ENCODE peak calls at places on chromosomes 16 and 17, in four cellular contexts. O is gastrocnemius medialis, E is breast epithelium, C is A673. S is an unnamed sample.

GRCh38 chr17:74245145-74245817 is 28.8 kb upstream of the DNAI2 start:
- DNase-seq in O (no peak), E (no peak), C (peak), S (no peak)

GRCh38 chr17:82013341-82013740 is 9.3 kb downstream of the CENPX start:
- DNase-seq in O (no peak), E (no peak), C (no peak), S (no peak)

GRCh38 chr17:35088647-35088910 is 25.1 kb upstream of the RFFL start:
- DNase-seq in O (no peak), E (peak), C (peak), S (no peak)

GRCh38 chr17:2796164-2797140 is at the start of gene RAP1GAP2:
- DNase-seq in O (peak), E (peak), C (no peak), S (no peak)

GRCh38 chr16:4806280-4806679 is 3.8 kb upstream of the ROGDI start:
- DNase-seq in O (no peak), E (no peak), C (no peak), S (no peak)

GRCh38 chr17:70767102-70767701 is 597.9 kb downstream of the KCNJ2 start:
- DNase-seq in O (no peak), E (no peak), C (peak), S (no peak)

GRCh38 chr17:72622661-72623433 is 469.6 kb downstream of the SLC39A11 start:
- DNase-seq in O (no peak), E (no peak), C (no peak), S (no peak)

GRCh38 chr17:57535652-57536018 is 209.5 kb downstream of the CCDC182 start:
- DNase-seq in O (no peak), E (no peak), C (no peak), S (no peak)

GRCh38 chr16:30957456-30958163 is at the start of gene SETD1A:
- DNase-seq in O (peak), E (peak), C (peak), S (no peak)

GRCh38 chr16:85757341-85757822 is 6.5 kb upstream of the C16orf74 start:
- DNase-seq in O (no peak), E (no peak), C (no peak), S (peak)

GRCh38 chr17:38616361-38616760 is 10.6 kb upstream of the SRCIN1 start:
- DNase-seq in O (no peak), E (no peak), C (no peak), S (no peak)

GRCh38 chr17:7462474-7463367 is 16.7 kb downstream of the ZBTB4 start:
- DNase-seq in O (no peak), E (no peak), C (no peak), S (no peak)

GRCh38 chr17:19387921-19388521 is 1.0 kb upstream of the MFAP4 start:
- DNase-seq in O (no peak), E (peak), C (peak), S (peak)

GRCh38 chr17:31722251-31723056 is 136.6 kb downstream of the COPRS start:
- DNase-seq in O (no peak), E (no peak), C (no peak), S (no peak)

GRCh38 chr17:7993972-7994589 is 8.3 kb upstream of the GUCY2D start:
- DNase-seq in O (no peak), E (no peak), C (no peak), S (no peak)

GRCh38 chr16:22161999-22162657 is at the start of gene SDR42E2:
- DNase-seq in O (no peak), E (no peak), C (no peak), S (no peak)

GRCh38 chr16:85306071-85306792 is 194.0 kb upstream of the CIBAR2 start:
- DNase-seq in O (peak), E (peak), C (no peak), S (peak)

GRCh38 chr16:64440421-64440831 is 681.4 kb downstream of the CDH11 start:
- DNase-seq in O (peak), E (no peak), C (no peak), S (peak)

GRCh38 chr16:28301154-28301553 is 8.8 kb downstream of the SBK1 start:
- DNase-seq in O (peak), E (no peak), C (no peak), S (no peak)

GRCh38 chr16:57578521-57579360 is 36.3 kb downstream of the ADGRG5 start:
- DNase-seq in O (no peak), E (no peak), C (no peak), S (no peak)

GRCh38 chr17:386145-386876 is 33.7 kb upstream of the RPH3AL start:
- DNase-seq in O (peak), E (peak), C (peak), S (no peak)

GRCh38 chr16:50272111-50272571 is 5.8 kb downstream of the ADCY7 start:
- DNase-seq in O (peak), E (no peak), C (no peak), S (no peak)

GRCh38 chr16:76976101-76976500 is 214.9 kb upstream of the MON1B start:
- DNase-seq in O (no peak), E (no peak), C (no peak), S (no peak)

GRCh38 chr16:11032922-11033291 is 88.5 kb downstream of the CLEC16A start:
- DNase-seq in O (peak), E (peak), C (peak), S (no peak)

GRCh38 chr17:80586464-80587228 is 42.0 kb downstream of the RPTOR start:
- DNase-seq in O (peak), E (no peak), C (no peak), S (no peak)

GRCh38 chr17:32517982-32518381 is 31.2 kb downstream of the CDK5R1 start:
- DNase-seq in O (no peak), E (no peak), C (no peak), S (no peak)

GRCh38 chr17:43528988-43529814 is 16.9 kb downstream of the ETV4 start:
- DNase-seq in O (no peak), E (no peak), C (no peak), S (no peak)

GRCh38 chr17:43531082-43531378 is 15.1 kb downstream of the ETV4 start:
- DNase-seq in O (no peak), E (no peak), C (no peak), S (no peak)

GRCh38 chr17:43529977-43530302 is 16.2 kb downstream of the ETV4 start:
- DNase-seq in O (no peak), E (no peak), C (no peak), S (no peak)

GRCh38 chr17:43531955-43532354 is 14.2 kb downstream of the ETV4 start:
- DNase-seq in O (no peak), E (no peak), C (no peak), S (no peak)

GRCh38 chr17:43530303-43531081 is 15.6 kb downstream of the ETV4 start:
- DNase-seq in O (peak), E (peak), C (peak), S (no peak)
- H3K4me3 ChIP-seq in O (peak), E (peak), C (no peak), S (no peak)

GRCh38 chr17:39739885-39740356 is 2.2 kb downstream of the GRB7 start:
- DNase-seq in O (no peak), E (peak), C (no peak), S (no peak)
- H3K4me3 ChIP-seq in O (peak), E (peak), C (no peak), S (no peak)

GRCh38 chr17:77212833-77213777 is 72.3 kb downstream of the SEC14L1 start:
- DNase-seq in O (no peak), E (no peak), C (no peak), S (no peak)
- H3K4me3 ChIP-seq in O (no peak), E (no peak), C (no peak), S (no peak)

DNA sequence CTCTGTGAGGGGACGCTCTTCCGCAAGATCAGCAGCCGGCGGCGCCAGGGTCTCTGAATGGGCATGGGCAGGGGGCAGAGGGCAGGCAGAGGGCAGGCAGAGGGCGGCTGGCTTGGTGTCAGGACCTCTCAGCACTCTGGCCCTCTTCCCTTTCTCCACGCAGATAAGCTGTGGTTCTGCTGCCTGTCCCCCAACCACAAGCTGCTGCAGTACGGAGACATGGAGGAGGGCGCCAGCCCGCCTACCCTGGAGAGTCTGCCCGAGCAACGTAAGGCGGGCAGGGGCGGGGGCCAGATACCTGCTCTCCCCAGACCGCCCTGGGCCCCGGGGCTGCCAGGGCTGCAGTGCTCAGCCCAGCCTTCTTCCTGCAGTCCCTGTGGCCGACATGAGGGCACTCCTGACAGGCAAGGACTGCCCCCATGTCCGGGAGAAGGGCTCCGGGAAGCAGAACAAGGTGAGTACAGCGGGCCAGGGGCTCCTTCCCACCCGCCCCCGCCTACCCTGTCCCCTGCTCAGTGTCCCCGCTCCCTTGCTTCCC is 4.1 kb downstream of the ELMO3 start:
- DNase-seq in O (no peak), E (no peak), C (no peak), S (no peak)
- H3K4me3 ChIP-seq in O (no peak), E (no peak), C (no peak), S (no peak)

DNA sequence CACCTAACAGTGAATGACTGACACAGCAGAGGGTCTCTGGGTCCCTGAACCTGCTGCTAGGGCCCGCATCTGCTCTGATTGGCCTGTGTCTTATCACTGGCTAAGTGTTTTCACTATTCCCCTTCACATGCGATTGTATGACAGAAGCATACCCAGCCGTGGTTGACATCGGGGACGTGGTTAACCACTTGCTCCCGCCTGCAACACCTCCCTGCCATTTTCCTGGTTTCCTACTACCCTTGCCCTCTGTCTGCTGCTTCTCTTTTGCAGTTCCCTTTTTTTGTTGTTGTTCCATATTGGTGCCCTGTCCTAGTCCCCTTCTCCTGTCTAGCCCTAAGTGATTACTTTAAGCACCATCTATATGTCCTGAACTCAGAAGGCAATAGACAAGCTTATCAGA is 177.0 kb downstream of the RGS9 start:
- DNase-seq in O (no peak), E (no peak), C (no peak), S (no peak)
- H3K4me3 ChIP-seq in O (no peak), E (no peak), C (no peak), S (no peak)

DNA sequence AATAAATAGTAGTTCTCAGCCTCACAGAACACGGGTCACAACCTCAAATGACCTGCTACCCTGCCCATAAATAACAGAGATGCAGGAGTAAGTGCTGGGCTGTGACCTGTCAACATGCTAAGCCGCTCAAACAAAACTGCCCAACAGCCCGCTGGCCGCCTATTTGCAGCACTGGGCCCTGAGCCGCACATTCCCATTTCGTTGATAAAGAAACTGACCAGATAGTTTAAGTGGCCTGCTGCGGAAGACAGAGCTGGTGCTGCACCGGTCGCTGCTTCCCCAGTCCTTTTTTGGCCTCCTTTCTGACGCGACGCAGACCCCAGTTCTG is 443 bp upstream of the SLC6A2 start:
- DNase-seq in O (no peak), E (no peak), C (no peak), S (no peak)
- H3K4me3 ChIP-seq in O (no peak), E (peak), C (no peak), S (no peak)